ENCODE peak calls at places on chromosomes 7 and 10, in eight cellular contexts. One of them, this sample, is unnamed.

GRCh38 chr7:131226116-131226562 is 101.5 kb upstream of the MKLN1 start:
- DNase-seq in activated CD4-positive, alpha-beta T cell treated with anti-CD3 and anti-CD28 coated beads for 48 hours: no peak
- DNase-seq in stimulated activated CD4-positive, alpha-beta T cell treated with anti-CD3 and anti-CD28 coated beads, Interleukin-4, amount 100 ng/mL, for 4 hours: no peak
- DNase-seq in natural killer cell treated with Interleukin-12 subunit alpha and Interleukin-12 subunit beta and Interleukin-15 and Interleukin-18, amount 100 ng/mL, for 72 hours: no peak
- DNase-seq in AG09309: no peak
- DNase-seq in iris pigment epithelial cell: no peak
- DNase-seq in spleen: no peak
- DNase-seq in GM20000: no peak
- DNase-seq in this sample: peak; percentile 26

GRCh38 chr10:124693801-124694416 is 50.3 kb downstream of the FAM53B start:
- DNase-seq in GM20000: no peak
- DNase-seq in AG09309: no peak
- DNase-seq in spleen: peak; percentile 56
- DNase-seq in activated CD4-positive, alpha-beta T cell treated with anti-CD3 and anti-CD28 coated beads for 48 hours: peak; percentile 27
- DNase-seq in natural killer cell treated with Interleukin-12 subunit alpha and Interleukin-12 subunit beta and Interleukin-15 and Interleukin-18, amount 100 ng/mL, for 72 hours: no peak
- DNase-seq in stimulated activated CD4-positive, alpha-beta T cell treated with anti-CD3 and anti-CD28 coated beads, Interleukin-4, amount 100 ng/mL, for 4 hours: no peak
- DNase-seq in iris pigment epithelial cell: no peak
- DNase-seq in this sample: no peak

GRCh38 chr10:2944788-2945187 is 122.6 kb upstream of the PFKP start:
- DNase-seq in spleen: no peak
- DNase-seq in stimulated activated CD4-positive, alpha-beta T cell treated with anti-CD3 and anti-CD28 coated beads, Interleukin-4, amount 100 ng/mL, for 4 hours: no peak
- DNase-seq in AG09309: no peak
- DNase-seq in natural killer cell treated with Interleukin-12 subunit alpha and Interleukin-12 subunit beta and Interleukin-15 and Interleukin-18, amount 100 ng/mL, for 72 hours: no peak
- DNase-seq in GM20000: no peak
- DNase-seq in iris pigment epithelial cell: no peak
- DNase-seq in activated CD4-positive, alpha-beta T cell treated with anti-CD3 and anti-CD28 coated beads for 48 hours: no peak
- DNase-seq in this sample: no peak

GRCh38 chr7:150926066-150926465 is 52.1 kb downstream of the KCNH2 start:
- DNase-seq in iris pigment epithelial cell: no peak
- DNase-seq in natural killer cell treated with Interleukin-12 subunit alpha and Interleukin-12 subunit beta and Interleukin-15 and Interleukin-18, amount 100 ng/mL, for 72 hours: no peak
- DNase-seq in stimulated activated CD4-positive, alpha-beta T cell treated with anti-CD3 and anti-CD28 coated beads, Interleukin-4, amount 100 ng/mL, for 4 hours: no peak
- DNase-seq in GM20000: no peak
- DNase-seq in AG09309: no peak
- DNase-seq in activated CD4-positive, alpha-beta T cell treated with anti-CD3 and anti-CD28 coated beads for 48 hours: no peak
- DNase-seq in spleen: no peak
- DNase-seq in this sample: no peak

GRCh38 chr10:43983856-43984271 is 335.2 kb upstream of the ZNF32 start:
- DNase-seq in AG09309: no peak
- DNase-seq in GM20000: no peak
- DNase-seq in activated CD4-positive, alpha-beta T cell treated with anti-CD3 and anti-CD28 coated beads for 48 hours: no peak
- DNase-seq in spleen: no peak
- DNase-seq in iris pigment epithelial cell: no peak
- DNase-seq in stimulated activated CD4-positive, alpha-beta T cell treated with anti-CD3 and anti-CD28 coated beads, Interleukin-4, amount 100 ng/mL, for 4 hours: no peak
- DNase-seq in natural killer cell treated with Interleukin-12 subunit alpha and Interleukin-12 subunit beta and Interleukin-15 and Interleukin-18, amount 100 ng/mL, for 72 hours: no peak
- DNase-seq in this sample: no peak

GRCh38 chr10:30870926-30871325 is 160.7 kb downstream of the ZNF438 start:
- DNase-seq in iris pigment epithelial cell: no peak
- DNase-seq in spleen: no peak
- DNase-seq in stimulated activated CD4-positive, alpha-beta T cell treated with anti-CD3 and anti-CD28 coated beads, Interleukin-4, amount 100 ng/mL, for 4 hours: no peak
- DNase-seq in GM20000: no peak
- DNase-seq in activated CD4-positive, alpha-beta T cell treated with anti-CD3 and anti-CD28 coated beads for 48 hours: no peak
- DNase-seq in natural killer cell treated with Interleukin-12 subunit alpha and Interleukin-12 subunit beta and Interleukin-15 and Interleukin-18, amount 100 ng/mL, for 72 hours: no peak
- DNase-seq in AG09309: no peak
- DNase-seq in this sample: no peak

GRCh38 chr7:127107601-127108007 is 145.1 kb downstream of the GRM8 start:
- DNase-seq in activated CD4-positive, alpha-beta T cell treated with anti-CD3 and anti-CD28 coated beads for 48 hours: peak; percentile 38
- DNase-seq in natural killer cell treated with Interleukin-12 subunit alpha and Interleukin-12 subunit beta and Interleukin-15 and Interleukin-18, amount 100 ng/mL, for 72 hours: no peak
- DNase-seq in stimulated activated CD4-positive, alpha-beta T cell treated with anti-CD3 and anti-CD28 coated beads, Interleukin-4, amount 100 ng/mL, for 4 hours: peak; percentile 2
- DNase-seq in spleen: no peak
- DNase-seq in iris pigment epithelial cell: peak; percentile 39
- DNase-seq in AG09309: no peak
- DNase-seq in GM20000: peak; percentile 52
- DNase-seq in this sample: peak; percentile 75

GRCh38 chr7:149884016-149884415 is 10.2 kb downstream of the ATP6V0E2 start:
- DNase-seq in GM20000: no peak
- DNase-seq in natural killer cell treated with Interleukin-12 subunit alpha and Interleukin-12 subunit beta and Interleukin-15 and Interleukin-18, amount 100 ng/mL, for 72 hours: no peak
- DNase-seq in stimulated activated CD4-positive, alpha-beta T cell treated with anti-CD3 and anti-CD28 coated beads, Interleukin-4, amount 100 ng/mL, for 4 hours: no peak
- DNase-seq in iris pigment epithelial cell: no peak
- DNase-seq in activated CD4-positive, alpha-beta T cell treated with anti-CD3 and anti-CD28 coated beads for 48 hours: no peak
- DNase-seq in AG09309: no peak
- DNase-seq in spleen: no peak
- DNase-seq in this sample: no peak

GRCh38 chr10:48608926-48609325 is 4.1 kb upstream of the ARHGAP22 start:
- DNase-seq in spleen: no peak
- DNase-seq in AG09309: no peak
- DNase-seq in stimulated activated CD4-positive, alpha-beta T cell treated with anti-CD3 and anti-CD28 coated beads, Interleukin-4, amount 100 ng/mL, for 4 hours: no peak
- DNase-seq in iris pigment epithelial cell: no peak
- DNase-seq in GM20000: no peak
- DNase-seq in natural killer cell treated with Interleukin-12 subunit alpha and Interleukin-12 subunit beta and Interleukin-15 and Interleukin-18, amount 100 ng/mL, for 72 hours: no peak
- DNase-seq in activated CD4-positive, alpha-beta T cell treated with anti-CD3 and anti-CD28 coated beads for 48 hours: no peak
- DNase-seq in this sample: no peak

GRCh38 chr10:52268790-52269189 is 45.3 kb upstream of the DKK1 start:
- DNase-seq in iris pigment epithelial cell: no peak
- DNase-seq in activated CD4-positive, alpha-beta T cell treated with anti-CD3 and anti-CD28 coated beads for 48 hours: no peak
- DNase-seq in AG09309: no peak
- DNase-seq in natural killer cell treated with Interleukin-12 subunit alpha and Interleukin-12 subunit beta and Interleukin-15 and Interleukin-18, amount 100 ng/mL, for 72 hours: no peak
- DNase-seq in GM20000: no peak
- DNase-seq in stimulated activated CD4-positive, alpha-beta T cell treated with anti-CD3 and anti-CD28 coated beads, Interleukin-4, amount 100 ng/mL, for 4 hours: no peak
- DNase-seq in spleen: no peak
- DNase-seq in this sample: no peak

GRCh38 chr10:80468002-80468401 is 13.9 kb downstream of the TSPAN14 start:
- DNase-seq in AG09309: no peak
- DNase-seq in spleen: peak; percentile 94
- DNase-seq in GM20000: no peak
- DNase-seq in iris pigment epithelial cell: no peak
- DNase-seq in natural killer cell treated with Interleukin-12 subunit alpha and Interleukin-12 subunit beta and Interleukin-15 and Interleukin-18, amount 100 ng/mL, for 72 hours: no peak
- DNase-seq in activated CD4-positive, alpha-beta T cell treated with anti-CD3 and anti-CD28 coated beads for 48 hours: peak; percentile 65
- DNase-seq in stimulated activated CD4-positive, alpha-beta T cell treated with anti-CD3 and anti-CD28 coated beads, Interleukin-4, amount 100 ng/mL, for 4 hours: peak; percentile 40
- DNase-seq in this sample: peak; percentile 58

GRCh38 chr7:46201966-46202365 is 280.9 kb upstream of the IGFBP3 start:
- DNase-seq in stimulated activated CD4-positive, alpha-beta T cell treated with anti-CD3 and anti-CD28 coated beads, Interleukin-4, amount 100 ng/mL, for 4 hours: no peak
- DNase-seq in spleen: no peak
- DNase-seq in natural killer cell treated with Interleukin-12 subunit alpha and Interleukin-12 subunit beta and Interleukin-15 and Interleukin-18, amount 100 ng/mL, for 72 hours: no peak
- DNase-seq in iris pigment epithelial cell: no peak
- DNase-seq in activated CD4-positive, alpha-beta T cell treated with anti-CD3 and anti-CD28 coated beads for 48 hours: no peak
- DNase-seq in AG09309: no peak
- DNase-seq in GM20000: no peak
- DNase-seq in this sample: no peak

This sample was measured in midbrain.